ENCODE peak calls at places on chromosomes 5 and 9, in seven cellular contexts. P is uterus, C is GM12865, Q is ascending aorta, Y is IMR-90, H is HCT116, U is choroid plexus epithelial cell. F is an unnamed sample.

GRCh38 chr9:125343518-125344284 is 82.1 kb downstream of the GAPVD1 start:
- DNase-seq in P (no peak), U (peak; percentile 87), H (no peak), Y (peak; percentile 76), C (no peak), Q (no peak), F (peak; percentile 68)

GRCh38 chr9:127004946-127005769 is 90.6 kb downstream of the RALGPS1 start:
- DNase-seq in U (peak; percentile 45), P (no peak), C (peak; percentile 97), H (no peak), Y (peak; percentile 51), Q (no peak), F (peak; percentile 59)

GRCh38 chr9:116405321-116405720 is 251.7 kb downstream of the PAPPA start:
- DNase-seq in Y (no peak), U (no peak), Q (no peak), C (no peak), H (no peak), P (no peak), F (no peak)

GRCh38 chr9:115981011-115981410 is 172.6 kb upstream of the PAPPA start:
- DNase-seq in Q (no peak), C (no peak), Y (no peak), H (no peak), U (peak; percentile 29), P (no peak), F (no peak)

GRCh38 chr5:115809946-115810345 is 6.5 kb downstream of the CDO1 start:
- DNase-seq in P (no peak), Y (no peak), Q (no peak), U (no peak), C (no peak), H (no peak), F (no peak)

GRCh38 chr5:78626009-78626571 is 22.5 kb downstream of the LHFPL2 start:
- DNase-seq in C (no peak), H (no peak), Y (peak; percentile 57), Q (no peak), P (peak; percentile 62), U (peak; percentile 49), F (no peak)

GRCh38 chr9:83299556-83299955 is 236.6 kb upstream of the RASEF start:
- DNase-seq in C (no peak), H (no peak), Y (no peak), P (no peak), Q (no peak), U (peak; percentile 52), F (peak; percentile 64)

GRCh38 chr9:93154293-93154903 is 20.3 kb upstream of the NINJ1 start:
- DNase-seq in H (no peak), C (no peak), U (peak; percentile 40), P (no peak), Q (no peak), Y (no peak), F (no peak)

GRCh38 chr5:55865831-55866230 is 14.7 kb downstream of the IL31RA start:
- DNase-seq in Y (peak; percentile 49), Q (no peak), H (no peak), U (peak; percentile 53), C (no peak), P (no peak), F (no peak)

GRCh38 chr5:98301567-98301966 is 471.9 kb upstream of the RGMB start:
- DNase-seq in H (no peak), U (peak; percentile 19), P (no peak), Q (no peak), Y (no peak), C (no peak), F (no peak)

GRCh38 chr5:108345541-108346171 is 36.2 kb downstream of the FBXL17 start:
- DNase-seq in Y (peak; percentile 67), C (peak; percentile 42), H (peak; percentile 13), U (peak; percentile 72), P (no peak), Q (no peak), F (peak; percentile 70)

GRCh38 chr5:150801117-150801927 is 22.8 kb downstream of the SMIM3 start:
- DNase-seq in Q (no peak), H (peak; percentile 51), U (peak; percentile 87), C (peak; percentile 60), Y (peak; percentile 77), P (no peak), F (peak; percentile 75)

GRCh38 chr5:7878381-7878873 is 9.5 kb downstream of the MTRR start:
- DNase-seq in Y (peak; percentile 76), C (peak; percentile 73), P (no peak), H (no peak), U (peak; percentile 72), Q (no peak), F (peak; percentile 82)

GRCh38 chr5:464446-464842 is 21.5 kb downstream of the EXOC3 start:
- DNase-seq in H (no peak), U (no peak), Y (no peak), C (no peak), Q (peak; percentile 58), P (peak; percentile 13), F (no peak)

GRCh38 chr9:124456341-124457078 is 6.3 kb downstream of the ADGRD2 start:
- DNase-seq in U (no peak), C (no peak), H (no peak), P (no peak), Y (no peak), Q (no peak), F (no peak)

GRCh38 chr9:116154334-116154975 is 864 bp downstream of the PAPPA start:
- DNase-seq in C (no peak), Q (peak; percentile 65), H (no peak), P (peak; percentile 34), Y (no peak), U (no peak), F (no peak)

GRCh38 chr5:14032944-14033343 is 88.5 kb upstream of the DNAH5 start:
- DNase-seq in H (peak; percentile 59), Y (peak; percentile 33), P (no peak), C (no peak), U (no peak), Q (no peak), F (peak; percentile 28)

GRCh38 chr5:133489632-133490031 is 122.7 kb downstream of the FSTL4 start:
- DNase-seq in H (peak; percentile 47), Q (no peak), U (no peak), P (no peak), Y (no peak), C (peak; percentile 59), F (peak; percentile 45)

GRCh38 chr5:52077941-52078825 is 694.9 kb downstream of the ISL1 start:
- DNase-seq in P (no peak), Q (no peak), Y (no peak), U (no peak), C (no peak), H (no peak), F (no peak)

GRCh38 chr5:14036514-14036913 is 92.0 kb upstream of the DNAH5 start:
- DNase-seq in C (no peak), Y (peak; percentile 69), U (no peak), P (no peak), Q (no peak), H (no peak), F (peak; percentile 35)

DNA sequence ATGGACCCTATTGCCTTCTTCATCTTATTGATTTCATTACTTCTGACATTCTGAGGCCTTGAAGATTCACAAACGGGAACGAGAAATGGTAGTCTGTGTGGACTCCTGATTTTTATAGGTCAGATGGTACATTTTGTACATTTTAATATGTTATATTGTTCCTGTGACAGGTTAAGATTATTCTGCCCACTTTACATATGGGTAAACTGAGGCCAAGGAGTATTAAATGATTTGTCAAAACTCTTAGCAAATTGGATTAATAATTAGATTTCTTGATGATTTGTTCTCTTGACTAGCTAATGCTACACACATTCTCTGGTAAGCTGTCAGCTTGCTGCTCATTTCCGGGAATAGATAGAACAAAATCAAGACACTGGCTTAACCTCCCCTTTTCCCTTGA is 1.9 kb downstream of the FAM53C start:
- DNase-seq in Y (no peak), P (no peak), U (no peak), H (no peak), C (no peak), Q (no peak), F (no peak)
- H3K4me3 ChIP-seq in Y (no peak overlapping the region), P (no peak overlapping the region), U (peak overlapping the region; percentile 91), H (no peak overlapping the region), C (peak overlapping the region; percentile 90), Q (no peak overlapping the region), F (no peak overlapping the region)

GRCh38 chr9:34503406-34503805 is 19.4 kb downstream of the ENHO start:
- DNase-seq in Q (no peak), Y (no peak), U (no peak), H (no peak), P (no peak), C (no peak), F (no peak)

GRCh38 chr9:34502471-34503335 is 20.1 kb downstream of the ENHO start:
- DNase-seq in C (no peak), P (no peak), Y (no peak), U (no peak), Q (no peak), H (no peak), F (no peak)

GRCh38 chr9:34501372-34501771 is 21.4 kb downstream of the ENHO start:
- DNase-seq in P (no peak), Y (no peak), U (no peak), Q (no peak), C (no peak), H (no peak), F (no peak)

GRCh38 chr9:34500623-34501267 is 22.0 kb downstream of the ENHO start:
- DNase-seq in C (peak; percentile 70), Y (peak; percentile 19), P (peak; percentile 53), H (peak; percentile 29), U (peak; percentile 47), Q (peak; percentile 75), F (peak; percentile 41)

DNA sequence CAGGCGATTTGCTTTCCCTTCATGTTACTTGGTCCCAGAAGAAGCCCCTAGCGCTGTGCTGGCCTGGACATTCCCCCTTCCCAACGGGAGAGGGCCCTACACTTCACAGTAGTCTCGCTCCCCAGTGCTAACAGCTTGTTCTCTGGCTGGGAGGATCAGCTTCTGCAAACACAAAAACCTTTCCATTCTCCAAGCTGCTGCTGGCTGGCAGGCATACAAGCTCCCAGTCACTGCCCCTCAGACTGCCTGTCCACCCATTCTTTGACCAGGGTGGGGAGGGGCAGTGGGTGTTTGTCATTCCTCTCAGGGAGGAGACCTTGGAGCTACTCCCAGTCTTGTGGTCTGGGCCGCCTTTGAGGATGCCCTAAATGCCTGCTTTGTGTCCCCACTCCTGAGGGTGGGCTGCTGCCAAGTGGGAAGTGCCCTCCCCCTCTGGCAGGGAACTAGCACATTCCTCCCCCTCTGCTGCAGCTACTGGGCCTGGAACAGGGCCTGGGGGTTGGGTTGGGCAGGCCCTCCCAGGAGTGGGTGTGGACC is 20.8 kb downstream of the ENHO start:
- DNase-seq in C (no peak), U (peak; percentile 62), P (peak; percentile 32), Q (peak; percentile 69), Y (peak; percentile 27), H (no peak), F (no peak)
- TF ChIP-seq CTCF in C (no peak), U (peak; percentile 62), P (no peak), Q (no peak), Y (peak; percentile 32), H (no peak), F (no peak)

DNA sequence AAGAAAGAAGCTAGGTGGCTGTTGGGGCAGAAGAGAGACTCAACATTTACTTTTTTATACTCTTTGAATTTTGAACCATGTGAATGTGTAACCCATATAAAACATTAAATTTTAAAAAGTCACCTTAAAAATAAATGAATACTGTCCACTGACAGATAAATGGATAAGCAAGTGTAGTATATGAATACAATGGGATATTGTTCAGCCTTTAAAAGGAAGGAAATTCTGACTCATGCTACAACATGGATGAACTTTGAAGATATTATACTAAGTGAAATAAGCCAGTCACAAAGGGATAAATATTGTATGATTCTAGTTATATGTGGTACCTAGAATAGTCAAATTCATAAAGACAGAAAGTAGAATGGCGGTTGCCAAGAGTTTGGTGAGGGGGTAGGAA is 113.9 kb downstream of the TMEM174 start:
- DNase-seq in U (no peak), Y (peak; percentile 18), C (no peak), H (no peak), Q (no peak), P (no peak), F (no peak)
- H3K4me3 ChIP-seq in U (no peak overlapping the region), Y (no peak overlapping the region), C (no peak overlapping the region), H (no peak overlapping the region), Q (no peak overlapping the region), P (no peak overlapping the region), F (no peak overlapping the region)

GRCh38 chr5:175022286-175022685 is 297.9 kb downstream of the MSX2 start:
- DNase-seq in U (no peak), H (no peak), Y (no peak), P (no peak), Q (no peak), C (no peak), F (no peak)
- TF ChIP-seq CTCF in U (no peak), H (no peak), Y (no peak), P (no peak), Q (no peak), C (no peak), F (no peak)